ENCODE peak calls at places on chromosomes 7 and 10, in five cellular contexts. U is GM12878, G is GM12891, S is K562, K is HepG2. M is an unnamed sample.

GRCh38 chr7:77383333-77383740 is 32.8 kb downstream of the GSAP start:
- DNase-seq in U (no peak), G (no peak), S (no peak), K (peak; percentile 11), M (no peak)

GRCh38 chr10:103966671-103967432 is at the start of gene SLK:
- DNase-seq in U (no peak), G (peak; percentile 73), S (peak; percentile 82), K (peak; percentile 53), M (peak; percentile 71)

GRCh38 chr7:11082552-11083213 is 109.0 kb downstream of the PHF14 start:
- DNase-seq in U (no peak), G (no peak), S (no peak), K (peak; percentile 75), M (no peak)

GRCh38 chr7:90211391-90212148 is at the start of gene STEAP2:
- DNase-seq in U (no peak), G (peak; percentile 42), S (peak; percentile 13), K (peak; percentile 81), M (peak; percentile 27)

GRCh38 chr10:126955934-126956711 is 50.9 kb downstream of the DOCK1 start:
- DNase-seq in U (no peak), G (no peak), S (no peak), K (no peak), M (no peak)

GRCh38 chr10:120788756-120789155 is 62.4 kb upstream of the WDR11 start:
- DNase-seq in U (no peak), G (no peak), S (no peak), K (no peak), M (no peak)

GRCh38 chr10:117373848-117374505 is 1.3 kb downstream of the PDZD8 start:
- DNase-seq in U (no peak), G (peak; percentile 11), S (no peak), K (no peak), M (peak; percentile 18)

GRCh38 chr7:42233166-42233565 is 3.8 kb downstream of the GLI3 start:
- DNase-seq in U (no peak), G (no peak), S (no peak), K (no peak), M (no peak)

GRCh38 chr10:64257704-64258103 is 736.5 kb downstream of the REEP3 start:
- DNase-seq in U (no peak), G (no peak), S (no peak), K (no peak), M (no peak)

GRCh38 chr7:10128748-10129147 is 844.9 kb upstream of the PHF14 start:
- DNase-seq in U (no peak), G (no peak), S (no peak), K (no peak), M (no peak)

GRCh38 chr7:118148930-118149329 is 35.0 kb upstream of the LSM8 start:
- DNase-seq in U (no peak), G (no peak), S (no peak), K (no peak), M (no peak)

GRCh38 chr7:29194594-29195417 is at the start of gene CHN2:
- DNase-seq in U (no peak), G (no peak), S (no peak), K (peak; percentile 73), M (peak; percentile 16)

GRCh38 chr7:47561715-47562446 is 20.0 kb downstream of the TNS3 start:
- DNase-seq in U (no peak), G (no peak), S (no peak), K (no peak), M (no peak)

GRCh38 chr7:47551550-47552121 is 30.3 kb downstream of the TNS3 start:
- DNase-seq in U (no peak), G (no peak), S (no peak), K (no peak), M (no peak)

GRCh38 chr7:151549644-151550043 is 29.9 kb upstream of the RHEB start:
- DNase-seq in U (no peak), G (no peak), S (no peak), K (no peak), M (no peak)

GRCh38 chr7:129189661-129190310 is 1.4 kb downstream of the SMO start:
- DNase-seq in U (no peak), G (no peak), S (no peak), K (no peak), M (no peak)

GRCh38 chr7:138164804-138165203 is 88.5 kb downstream of the AKR1D1 start:
- DNase-seq in U (no peak), G (no peak), S (no peak), K (no peak), M (no peak)

GRCh38 chr7:158255156-158255555 is 332.5 kb downstream of the PTPRN2 start:
- DNase-seq in U (no peak), G (no peak), S (no peak), K (no peak), M (no peak)
- TF ChIP-seq TAF1 in U (no peak), G (no peak), S (no peak), K (no peak), M (no peak)

GRCh38 chr10:11162828-11163599 is 145.3 kb downstream of the CELF2 start:
- DNase-seq in U (peak; percentile 93), G (peak; percentile 55), S (no peak), K (no peak), M (peak; percentile 49)
- TF ChIP-seq POLR2A in U (peak; percentile 70), G (peak; percentile 54), S (no peak), K (no peak), M (peak; percentile 64)

GRCh38 chr10:119542357-119542989 is at the start of gene RGS10:
- DNase-seq in U (no peak), G (peak; percentile 76), S (peak; percentile 85), K (no peak), M (peak; percentile 77)
- TF ChIP-seq POLR2AphosphoS5 in U (peak; percentile 44), G (no peak), S (peak; percentile 67), K (no peak), M (no peak)

DNA sequence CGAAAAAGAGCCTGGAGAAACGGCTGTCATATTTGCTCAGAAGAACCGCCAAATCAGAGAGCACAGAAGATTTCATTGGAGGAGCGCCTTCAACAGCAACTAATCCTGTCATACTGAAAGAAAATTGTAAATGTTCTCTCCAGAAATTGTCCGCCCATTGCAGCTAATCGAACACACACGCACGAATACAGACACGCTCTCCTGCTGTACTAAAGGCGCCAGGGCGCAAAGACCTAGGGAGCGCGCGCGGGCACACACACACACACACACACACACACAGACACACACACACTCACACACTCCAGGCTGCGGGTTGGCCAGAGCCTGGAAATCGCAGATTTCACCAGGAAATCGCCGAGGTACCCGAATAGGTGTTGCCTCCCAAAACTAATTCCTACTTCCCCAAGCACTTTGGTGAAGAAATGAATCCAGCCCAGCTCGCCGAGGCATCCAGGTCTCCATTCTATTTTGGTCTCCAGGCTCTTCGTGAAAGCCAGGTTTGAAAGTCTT is at the start of gene CHRM2:
- DNase-seq in U (no peak), G (no peak), S (no peak), K (no peak), M (no peak)
- TF ChIP-seq TAF1 in U (no peak), G (no peak), S (no peak), K (no peak), M (no peak)

DNA sequence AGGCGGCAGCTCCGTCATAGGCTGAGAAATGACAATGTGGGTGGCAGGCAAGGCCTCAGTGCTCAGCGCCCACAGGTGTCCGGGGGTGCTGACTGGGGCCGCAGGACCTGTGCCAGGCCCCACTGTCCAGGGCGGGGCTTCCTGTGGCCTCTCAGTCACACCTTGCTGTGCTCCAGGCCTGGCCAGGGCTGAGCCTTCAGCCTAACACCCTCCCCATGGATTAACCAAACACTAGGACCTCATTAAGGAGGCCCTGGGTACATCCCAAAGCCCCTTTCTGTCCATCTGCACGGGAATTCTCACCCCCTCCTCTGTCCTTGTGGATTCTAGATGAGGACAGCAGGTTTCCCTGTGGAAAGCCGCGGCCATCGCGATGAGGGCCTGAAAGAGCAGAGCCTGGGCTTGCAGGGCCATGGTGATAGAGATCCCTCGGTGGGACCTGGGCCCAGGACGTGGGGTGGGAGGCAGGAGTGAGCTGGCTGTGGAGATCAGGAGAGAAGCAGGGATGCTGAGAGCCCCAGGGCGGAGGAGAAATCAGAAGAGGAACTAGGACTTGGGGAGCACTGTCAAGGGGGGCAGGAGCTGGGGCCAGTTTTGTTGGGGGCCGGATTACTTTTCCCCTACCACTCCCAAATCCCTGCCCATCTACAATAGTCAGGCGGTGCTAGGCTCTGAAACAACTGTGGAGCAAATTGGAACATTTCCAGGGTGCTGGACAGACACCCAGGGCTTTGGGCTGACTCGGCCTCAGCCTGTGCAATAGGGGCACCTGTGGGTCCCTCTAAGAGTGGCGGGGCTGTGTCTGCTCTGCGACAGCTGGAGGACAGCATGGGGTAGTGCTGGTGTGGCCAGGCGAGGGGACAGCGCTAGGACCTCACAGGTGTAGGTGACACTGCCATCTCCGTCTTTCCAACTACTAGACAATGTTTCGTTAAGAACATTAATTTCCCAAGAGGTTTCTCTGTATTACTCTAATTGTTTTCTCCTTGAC is 23.3 kb upstream of the MNX1 start:
- DNase-seq in U (no peak), G (no peak), S (no peak), K (no peak), M (no peak)
- TF ChIP-seq POLR2A in U (no peak), G (no peak), S (no peak), K (no peak), M (no peak)

GRCh38 chr10:85671530-85671929 is 695.1 kb downstream of the GRID1 start:
- DNase-seq in U (no peak), G (no peak), S (no peak), K (no peak), M (no peak)
- TF ChIP-seq POLR2AphosphoS5 in U (no peak), G (no peak), S (no peak), K (no peak), M (no peak)

M was measured in GM12892.